ENCODE peak calls at places on chromosome 20, in four cellular contexts. U, B, T and L are unnamed samples. For H3K4me1, the result is how much of the 10 kb centered on the place peaks cover.

GRCh38 chr20:53900380-53900999 is 169.9 kb downstream of the BCAS1 start:
- DNase-seq in U (no peak), B (no peak), T (no peak), L (no peak)

GRCh38 chr20:25290646-25291431 is 43.0 kb downstream of the PYGB start:
- DNase-seq in U (no peak), B (no peak), T (no peak), L (no peak)

GRCh38 chr20:48538058-48538825 is 289.6 kb downstream of the PREX1 start:
- DNase-seq in U (peak), B (peak), T (no peak), L (peak)

GRCh38 chr20:5268449-5268848 is 48.3 kb downstream of the PROKR2 start:
- DNase-seq in U (no peak), B (no peak), T (no peak), L (no peak)

GRCh38 chr20:64115171-64115911 is 8.0 kb upstream of the NPBWR2 start:
- DNase-seq in U (no peak), B (no peak), T (no peak), L (no peak)

GRCh38 chr20:32636821-32637220 is 36.9 kb downstream of the C20orf203 start:
- DNase-seq in U (no peak), B (no peak), T (no peak), L (no peak)

GRCh38 chr20:35111141-35111888 is 18.7 kb upstream of the TRPC4AP start:
- DNase-seq in U (no peak), B (no peak), T (no peak), L (no peak)

GRCh38 chr20:34705383-34706021 is 1.4 kb downstream of the TP53INP2 start:
- DNase-seq in U (no peak), B (peak), T (no peak), L (no peak)

GRCh38 chr20:51758978-51759544 is 9.1 kb downstream of the ATP9A start:
- DNase-seq in U (no peak), B (peak), T (no peak), L (no peak)

GRCh38 chr20:22382742-22383141 is 201.6 kb downstream of the FOXA2 start:
- DNase-seq in U (no peak), B (no peak), T (no peak), L (no peak)

GRCh38 chr20:46243707-46244628 is 64.3 kb downstream of the CDH22 start:
- DNase-seq in U (no peak), B (no peak), T (no peak), L (no peak)

GRCh38 chr20:59042151-59042795 is at the start of gene PRELID3B:
- DNase-seq in U (no peak), B (peak), T (no peak), L (no peak)

GRCh38 chr20:52799130-52799529 is 173.0 kb upstream of the TSHZ2 start:
- DNase-seq in U (no peak), B (no peak), T (no peak), L (no peak)

GRCh38 chr20:45934046-45934586 is 367 bp upstream of the PCIF1 start:
- DNase-seq in U (peak), B (no peak), T (no peak), L (no peak)

GRCh38 chr20:63758152-63758551 is 18.6 kb downstream of the SLC2A4RG start:
- DNase-seq in U (no peak), B (no peak), T (no peak), L (no peak)

GRCh38 chr20:32365560-32365959 is 7.4 kb downstream of the ASXL1 start:
- DNase-seq in U (no peak), B (no peak), T (no peak), L (no peak)

GRCh38 chr20:47354710-47355488 is 1.6 kb downstream of the ZMYND8 start:
- DNase-seq in U (no peak), B (peak), T (no peak), L (no peak)

GRCh38 chr20:46406986-46407670 is 713 bp upstream of the ELMO2 start:
- DNase-seq in U (no peak), B (peak), T (peak), L (no peak)

GRCh38 chr20:9412309-9412708 is 102.1 kb upstream of the LAMP5 start:
- DNase-seq in U (no peak), B (no peak), T (peak), L (no peak)

GRCh38 chr20:40663991-40664880 is 24.8 kb downstream of the MAFB start:
- DNase-seq in U (no peak), B (no peak), T (no peak), L (no peak)

GRCh38 chr20:63139856-63140255 is 76.1 kb downstream of the YTHDF1 start:
- DNase-seq in U (no peak), B (no peak), T (no peak), L (no peak)

GRCh38 chr20:63873477-63873971 is 8.5 kb downstream of the TPD52L2 start:
- DNase-seq in U (no peak), B (no peak), T (no peak), L (no peak)

GRCh38 chr20:23092409-23092756 is 6.3 kb upstream of the CD93 start:
- DNase-seq in U (no peak), B (no peak), T (no peak), L (no peak)

GRCh38 chr20:15278041-15278440 is 940.6 kb upstream of the FLRT3 start:
- DNase-seq in U (no peak), B (no peak), T (no peak), L (no peak)

GRCh38 chr20:36860339-36860738 is 15.6 kb upstream of the TLDC2 start:
- DNase-seq in U (no peak), B (no peak), T (no peak), L (no peak)
- H3K4me1 ChIP-seq in U (under half), B (half or more), T (under half), L (under half)

DNA sequence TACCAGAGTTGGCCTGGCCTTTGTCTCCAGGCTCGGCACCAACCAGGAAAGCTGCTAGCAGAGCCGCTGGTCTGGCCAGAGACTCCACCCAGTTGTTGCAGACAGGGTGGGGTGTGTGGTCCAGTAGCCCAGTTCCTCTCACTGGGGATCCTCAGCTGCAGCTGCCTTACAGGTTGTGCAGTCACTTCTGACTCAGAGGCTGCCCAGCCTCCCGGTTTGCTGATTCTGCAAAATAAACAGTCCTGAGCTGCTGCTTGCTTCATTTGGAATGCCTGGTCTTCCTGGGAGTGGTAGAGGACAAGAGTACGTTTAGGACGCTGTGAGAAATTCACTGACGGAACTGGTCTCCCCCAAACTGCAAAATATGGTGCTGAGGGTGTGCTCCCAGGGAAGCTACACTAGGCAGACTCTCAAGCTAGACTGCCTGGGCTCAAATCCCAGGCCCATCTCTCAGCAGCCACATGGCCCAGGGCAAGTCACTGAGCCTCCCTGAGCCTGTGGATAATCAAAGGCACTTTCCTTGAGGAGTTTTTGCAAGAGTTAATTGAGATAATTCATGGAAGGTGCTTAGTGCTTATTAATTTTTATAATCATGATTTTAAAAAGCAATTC is 246.1 kb downstream of the TFAP2C start:
- DNase-seq in U (no peak), B (no peak), T (no peak), L (peak)
- TF ChIP-seq SUZ12 in U (no peak), B (no peak), T (no peak), L (no peak)

GRCh38 chr20:11182715-11183114 is 508.9 kb upstream of the JAG1 start:
- DNase-seq in U (no peak), B (no peak), T (no peak), L (no peak)

GRCh38 chr20:11176431-11176830 is 502.6 kb upstream of the JAG1 start:
- DNase-seq in U (no peak), B (no peak), T (no peak), L (no peak)

GRCh38 chr20:11178946-11179654 is 505.3 kb upstream of the JAG1 start:
- DNase-seq in U (no peak), B (peak), T (no peak), L (no peak)

GRCh38 chr20:11181964-11182363 is 508.2 kb upstream of the JAG1 start:
- DNase-seq in U (no peak), B (no peak), T (no peak), L (no peak)

DNA sequence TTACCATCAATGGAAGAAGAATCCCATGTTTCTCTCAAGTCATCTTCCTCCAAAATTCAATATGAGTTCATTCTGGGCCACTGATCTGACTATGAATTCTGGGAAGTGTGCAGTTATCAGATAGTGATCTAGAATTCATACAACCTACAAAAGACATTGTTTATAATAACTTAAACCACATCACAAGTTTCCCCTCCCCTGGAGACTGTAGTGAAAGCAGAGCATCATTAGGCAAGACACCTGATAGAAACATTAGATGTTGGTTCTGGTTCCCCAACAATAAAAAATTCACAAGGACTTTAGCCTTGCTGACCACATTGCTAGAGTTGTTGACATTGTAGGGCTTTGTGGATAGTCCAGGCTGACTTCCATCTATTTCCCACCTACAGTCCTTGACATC is 506.4 kb upstream of the JAG1 start:
- DNase-seq in U (no peak), B (peak), T (no peak), L (no peak)
- TF ChIP-seq YY1 in U (no peak), B (no peak), T (no peak), L (no peak)

GRCh38 chr20:57702521-57702920 is 7.3 kb downstream of the PMEPA1 start:
- DNase-seq in U (no peak), B (no peak), T (no peak), L (no peak)
- H3K4me1 ChIP-seq in U (under half), B (under half), T (under half), L (under half)

GRCh38 chr20:2801459-2801728 is 967 bp upstream of the CPXM1 start:
- DNase-seq in U (no peak), B (no peak), T (no peak), L (no peak)

GRCh38 chr20:2799271-2799670 is 1.2 kb downstream of the CPXM1 start:
- DNase-seq in U (no peak), B (no peak), T (no peak), L (no peak)

GRCh38 chr20:2800590-2801458 is at the start of gene CPXM1:
- DNase-seq in U (no peak), B (peak), T (no peak), L (peak)

GRCh38 chr20:2798814-2799213 is 1.6 kb downstream of the CPXM1 start:
- DNase-seq in U (no peak), B (no peak), T (no peak), L (no peak)

DNA sequence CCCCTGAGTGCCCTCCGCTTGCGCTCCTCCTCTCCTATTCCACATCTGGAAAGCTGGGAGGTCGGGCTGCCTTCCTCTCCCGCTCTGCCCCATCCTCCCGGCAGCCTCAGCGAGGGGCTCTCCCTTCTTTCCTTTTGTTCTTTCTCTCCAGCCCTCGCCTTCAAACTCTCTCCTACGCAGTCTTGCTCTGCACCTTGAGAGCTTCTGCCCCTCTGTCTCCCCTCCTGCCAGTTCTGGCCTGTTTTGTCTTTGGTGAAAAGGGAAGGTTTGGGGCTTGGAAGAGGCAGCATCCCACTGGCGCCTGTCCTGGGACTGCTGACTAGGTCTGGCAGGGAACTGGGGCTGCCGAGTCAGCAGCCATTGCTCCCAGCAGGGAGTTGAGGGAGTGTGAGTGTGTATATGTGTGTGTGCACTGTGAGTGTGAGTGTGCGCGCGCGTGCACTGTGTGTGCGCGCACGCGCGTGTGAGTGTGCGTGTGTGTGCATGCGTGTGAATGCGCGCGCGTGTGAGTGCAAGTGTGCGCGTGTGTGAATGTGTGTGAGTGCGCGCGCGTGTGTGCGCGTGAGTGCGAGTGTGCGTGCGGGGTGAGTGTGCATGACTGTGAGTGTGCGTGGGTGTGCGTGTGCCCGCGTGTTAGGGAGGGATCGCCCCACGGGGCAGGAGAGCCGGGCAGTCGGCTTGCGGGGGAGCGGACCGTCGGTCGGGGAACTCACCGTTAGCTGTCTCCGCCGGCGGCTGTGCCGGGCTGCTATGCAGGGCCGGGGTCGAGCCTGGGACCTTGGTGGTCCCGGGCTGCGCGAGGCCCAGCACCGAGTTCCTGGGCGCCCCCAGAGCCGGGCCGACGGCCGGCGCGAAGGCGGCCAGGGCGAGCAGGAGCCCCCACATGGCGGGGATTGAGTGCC is 488 bp downstream of the CPXM1 start:
- DNase-seq in U (no peak), B (no peak), T (no peak), L (no peak)
- TF ChIP-seq SUZ12 in U (no peak), B (no peak), T (peak), L (no peak)

GRCh38 chr20:39395478-39396291 is 433.5 kb downstream of the DHX35 start:
- DNase-seq in U (no peak), B (no peak), T (no peak), L (no peak)

GRCh38 chr20:39399463-39399862 is 437.3 kb downstream of the DHX35 start:
- DNase-seq in U (no peak), B (no peak), T (no peak), L (no peak)

GRCh38 chr20:39394461-39394860 is 432.3 kb downstream of the DHX35 start:
- DNase-seq in U (no peak), B (no peak), T (no peak), L (no peak)

GRCh38 chr20:39397646-39398045 is 435.5 kb downstream of the DHX35 start:
- DNase-seq in U (no peak), B (no peak), T (no peak), L (no peak)

DNA sequence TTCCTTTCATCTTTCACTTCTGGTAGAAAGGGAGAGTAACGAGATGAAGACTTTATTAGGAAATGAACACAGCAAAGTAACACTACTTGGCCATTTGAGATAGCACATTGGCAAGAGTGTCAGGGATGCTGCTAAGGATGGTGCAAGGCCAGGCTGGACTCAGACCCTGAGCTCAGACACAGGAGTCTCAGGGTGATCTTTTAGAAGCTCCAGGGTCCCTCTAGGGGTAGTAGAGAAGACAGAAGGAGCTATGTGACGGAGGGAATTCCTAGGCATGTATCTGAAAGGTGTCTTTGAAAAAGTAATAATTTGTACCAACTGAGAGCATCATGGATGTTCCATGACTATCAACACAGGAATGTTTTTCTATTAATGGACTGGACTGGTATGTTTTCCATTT is 436.5 kb downstream of the DHX35 start:
- DNase-seq in U (no peak), B (no peak), T (no peak), L (no peak)
- TF ChIP-seq YY1 in U (no peak), B (no peak), T (no peak), L (no peak)

GRCh38 chr20:57004416-57004815 is 262.0 kb downstream of the BMP7 start:
- DNase-seq in U (no peak), B (no peak), T (no peak), L (no peak)
- H3K4me1 ChIP-seq in U (under half), B (under half), T (under half), L (under half)

GRCh38 chr20:61690993-61691840 is 374.5 kb downstream of the TAF4 start:
- DNase-seq in U (no peak), B (no peak), T (no peak), L (no peak)
- TF ChIP-seq SUZ12 in U (no peak), B (no peak), T (no peak), L (no peak)

GRCh38 chr20:36836591-36837329 is 39.2 kb upstream of the TLDC2 start:
- DNase-seq in U (peak), B (peak), T (no peak), L (peak)
- TF ChIP-seq YY1 in U (no peak), B (no peak), T (peak), L (no peak)